ENCODE peak calls at places on chromosomes 4 and X, in four cellular contexts. Q is stimulated activated CD4-positive, alpha-beta T cell treated with anti-CD3 and anti-CD28 coated beads, Interleukin-12 subunit alpha, Interleukin-12 subunit beta, amount 100 ng/mL, for 4 hours; S is caudate nucleus; G is activated naive CD4-positive, alpha-beta T cell treated with Interleukin-2 at 50 U/mL for 16 hours. M is an unnamed sample.

GRCh38 chrX:31209005-31209612 is 137.3 kb upstream of the FTHL17 start:
- DNase-seq in G (no peak), Q (no peak), S (no peak), M (no peak)

GRCh38 chr4:8504279-8505007 is 63.9 kb downstream of the TRMT44 start:
- DNase-seq in Q (no peak), G (no peak), S (no peak), M (no peak)

GRCh38 chrX:71256051-71256450 is 2.1 kb upstream of the ZMYM3 start:
- DNase-seq in S (no peak), Q (no peak), G (no peak), M (no peak)

GRCh38 chr4:52421811-52422213 is 237.3 kb downstream of the USP46 start:
- DNase-seq in S (no peak), G (no peak), Q (no peak), M (no peak)

GRCh38 chr4:89000844-89001360 is 56.1 kb downstream of the FAM13A start:
- DNase-seq in S (no peak), Q (no peak), G (no peak), M (no peak)

GRCh38 chr4:38509551-38509950 is 154.4 kb upstream of the KLF3 start:
- DNase-seq in Q (no peak), G (peak), S (no peak), M (peak)

GRCh38 chr4:2829321-2829932 is 14.2 kb upstream of the ADD1 start:
- DNase-seq in G (no peak), Q (no peak), S (no peak), M (no peak)

GRCh38 chrX:65926095-65927019 is 113.5 kb downstream of the VSIG4 start:
- DNase-seq in S (no peak), G (peak), Q (no peak), M (peak)

GRCh38 chrX:16870861-16871584 is 861 bp upstream of the RBBP7 start:
- DNase-seq in G (no peak), Q (no peak), S (no peak), M (peak)

GRCh38 chr4:73850261-73850970 is 2.7 kb upstream of the PF4V1 start:
- DNase-seq in Q (no peak), G (no peak), S (no peak), M (no peak)

GRCh38 chr4:67103001-67103737 is 442.1 kb downstream of the CENPC start:
- DNase-seq in G (no peak), S (no peak), Q (no peak), M (no peak)

GRCh38 chrX:7263961-7264360 is 116.0 kb upstream of the PUDP start:
- DNase-seq in Q (no peak), S (no peak), G (no peak), M (no peak)

GRCh38 chr4:101345596-101346311 is 1.6 kb downstream of the PPP3CA start:
- DNase-seq in S (peak), Q (peak), G (peak), M (peak)

GRCh38 chr4:113316879-113317278 is 267.4 kb downstream of the ANK2 start:
- DNase-seq in G (no peak), S (no peak), Q (no peak), M (peak)

GRCh38 chr4:3217266-3217665 is 31.7 kb upstream of the MSANTD1 start:
- DNase-seq in S (no peak), G (no peak), Q (no peak), M (no peak)

GRCh38 chr4:55543858-55544257 is 2.9 kb downstream of the CLOCK start:
- DNase-seq in Q (no peak), G (no peak), S (no peak), M (no peak)

GRCh38 chr4:139890810-139891209 is 225.2 kb downstream of the MGST2 start:
- DNase-seq in Q (no peak), S (no peak), G (no peak), M (no peak)

GRCh38 chrX:69133561-69134542 is 31.4 kb downstream of the PJA1 start:
- DNase-seq in S (no peak), Q (no peak), G (no peak), M (no peak)

GRCh38 chr4:125316391-125316780 is 1.6 kb downstream of the FAT4 start:
- DNase-seq in G (no peak), Q (no peak), S (no peak), M (peak)

GRCh38 chr4:182147391-182147790 is 95.8 kb upstream of the TENM3 start:
- DNase-seq in Q (no peak), S (no peak), G (no peak), M (no peak)

GRCh38 chr4:74370912-74371311 is 6.0 kb downstream of the EREG start:
- DNase-seq in Q (no peak), G (no peak), S (no peak), M (peak)

GRCh38 chrX:10135561-10136399 is 21.0 kb upstream of the CLCN4 start:
- DNase-seq in S (no peak), Q (no peak), G (no peak), M (no peak)

GRCh38 chrX:136268051-136269048 is 17.1 kb upstream of the MAP7D3 start:
- DNase-seq in G (peak), S (no peak), Q (peak), M (peak)

GRCh38 chrX:52031371-52031770 is 37.6 kb downstream of the MAGED4B start:
- DNase-seq in S (no peak), G (no peak), Q (no peak), M (no peak)